ENCODE peak calls at places on chromosomes 5 and 9, in four cellular contexts. M is brain microvascular endothelial cell, D is fibroblast of mammary gland, L is mucosa of descending colon. Z is an unnamed sample.

GRCh38 chr5:125719681-125720676 is 703.2 kb upstream of the GRAMD2B start:
- DNase-seq in M (no peak), L (no peak), D (no peak), Z (no peak)

GRCh38 chr5:157816682-157817268 is 42.2 kb downstream of the CLINT1 start:
- DNase-seq in L (no peak), M (no peak), D (peak), Z (no peak)

GRCh38 chr5:156327306-156327705 is 342 bp downstream of the SGCD start:
- DNase-seq in L (no peak), M (no peak), D (no peak), Z (no peak)

GRCh38 chr5:173247050-173247449 is 12.0 kb upstream of the NKX2-5 start:
- DNase-seq in L (no peak), M (no peak), D (no peak), Z (no peak)

GRCh38 chr5:157998021-157998504 is 139.1 kb upstream of the CLINT1 start:
- DNase-seq in D (peak), M (peak), L (no peak), Z (peak)

GRCh38 chr9:38138276-38138675 is 69.2 kb upstream of the SHB start:
- DNase-seq in M (no peak), L (no peak), D (no peak), Z (no peak)

GRCh38 chr9:82412586-82412985 is 424.0 kb downstream of the SPATA31D1 start:
- DNase-seq in M (no peak), L (no peak), D (no peak), Z (no peak)

GRCh38 chr5:95284512-95285405 is at the start of gene MCTP1:
- DNase-seq in L (peak), D (no peak), M (no peak), Z (no peak)

GRCh38 chr5:94884294-94884693 is 265.8 kb downstream of the SLF1 start:
- DNase-seq in D (peak), M (peak), L (no peak), Z (peak)

GRCh38 chr5:135210286-135211055 is 176.4 kb upstream of the PITX1 start:
- DNase-seq in L (no peak), M (no peak), D (no peak), Z (no peak)

GRCh38 chr5:156391139-156391538 is 64.2 kb downstream of the SGCD start:
- DNase-seq in M (no peak), L (no peak), D (peak), Z (peak)

DNA sequence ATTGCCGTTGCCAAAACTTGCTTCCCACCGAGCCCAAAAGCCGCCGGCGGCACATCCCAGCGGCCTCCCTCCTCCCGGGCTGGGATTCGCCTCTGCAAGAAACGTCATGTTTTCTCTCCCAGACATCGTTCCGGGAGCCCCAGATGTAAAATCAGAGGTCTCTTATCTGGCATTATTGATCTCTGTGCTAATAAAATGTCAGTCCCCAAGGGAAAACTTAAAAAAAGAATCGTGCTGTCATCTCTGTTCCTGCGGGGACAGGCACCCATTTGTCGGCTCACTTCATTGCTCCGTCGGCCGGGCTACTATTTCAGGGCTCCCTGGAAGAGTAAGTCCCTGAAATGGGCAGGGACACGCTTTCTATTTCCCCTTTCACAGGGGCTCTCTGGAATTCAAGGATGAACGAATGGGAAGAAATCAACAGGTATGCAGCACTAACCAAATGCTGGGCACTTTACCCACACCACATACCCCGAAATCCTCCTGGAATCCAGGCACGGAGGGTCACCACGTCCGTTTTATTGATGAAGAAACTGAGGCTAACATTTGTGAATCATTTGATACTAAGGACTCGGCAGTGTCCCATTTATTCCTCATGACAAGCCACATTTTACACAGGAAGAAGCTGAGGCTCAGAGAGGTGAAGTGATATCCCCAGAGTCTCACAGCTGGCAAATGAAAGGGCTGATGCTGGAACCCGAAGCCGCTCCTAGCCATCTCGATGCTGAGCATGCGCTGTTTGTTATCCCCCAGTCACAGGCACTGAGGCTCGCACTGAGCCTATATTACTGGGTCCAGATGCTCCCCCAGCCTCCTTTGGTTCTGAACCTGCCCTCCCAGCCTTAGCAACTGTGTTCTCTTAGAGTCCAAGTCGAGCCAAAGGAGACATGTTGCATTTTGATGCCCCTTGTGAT is 35.7 kb upstream of the MSX2 start:
- DNase-seq in M (no peak), D (no peak), L (no peak), Z (no peak)
- H3K4me3 ChIP-seq in M (no peak), D (no peak), L (no peak), Z (no peak)

DNA sequence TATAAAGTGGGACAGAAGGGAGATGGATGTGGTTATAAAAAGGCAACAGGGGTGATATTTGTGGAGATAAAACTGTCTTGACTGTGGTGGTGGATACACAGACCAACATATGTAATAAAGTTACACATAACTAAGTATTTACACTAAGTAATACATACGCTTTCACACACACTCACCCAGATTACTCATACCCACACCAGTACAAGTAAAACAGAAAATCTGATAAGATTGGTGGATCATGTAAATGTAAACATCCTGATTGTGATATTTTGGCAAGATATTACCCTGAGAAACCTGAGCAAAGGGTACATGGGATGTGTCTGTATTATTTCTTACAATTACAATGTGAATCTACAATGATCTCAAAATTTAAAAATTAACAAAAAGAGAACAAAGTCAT is 53.3 kb upstream of the SLIT3 start:
- DNase-seq in D (peak), L (no peak), M (peak), Z (no peak)
- H3K4me3 ChIP-seq in D (no peak), L (no peak), M (no peak), Z (no peak)

GRCh38 chr5:139755892-139756671 is 39.5 kb upstream of the PSD2 start:
- DNase-seq in L (no peak), M (no peak), D (no peak), Z (no peak)
- H3K4me3 ChIP-seq in L (no peak), M (no peak), D (no peak), Z (peak)

GRCh38 chr9:110728058-110728457 is 59.5 kb downstream of the MUSK start:
- DNase-seq in L (no peak), M (no peak), D (no peak), Z (no peak)
- H3K4me3 ChIP-seq in L (no peak), M (no peak), D (no peak), Z (no peak)

DNA sequence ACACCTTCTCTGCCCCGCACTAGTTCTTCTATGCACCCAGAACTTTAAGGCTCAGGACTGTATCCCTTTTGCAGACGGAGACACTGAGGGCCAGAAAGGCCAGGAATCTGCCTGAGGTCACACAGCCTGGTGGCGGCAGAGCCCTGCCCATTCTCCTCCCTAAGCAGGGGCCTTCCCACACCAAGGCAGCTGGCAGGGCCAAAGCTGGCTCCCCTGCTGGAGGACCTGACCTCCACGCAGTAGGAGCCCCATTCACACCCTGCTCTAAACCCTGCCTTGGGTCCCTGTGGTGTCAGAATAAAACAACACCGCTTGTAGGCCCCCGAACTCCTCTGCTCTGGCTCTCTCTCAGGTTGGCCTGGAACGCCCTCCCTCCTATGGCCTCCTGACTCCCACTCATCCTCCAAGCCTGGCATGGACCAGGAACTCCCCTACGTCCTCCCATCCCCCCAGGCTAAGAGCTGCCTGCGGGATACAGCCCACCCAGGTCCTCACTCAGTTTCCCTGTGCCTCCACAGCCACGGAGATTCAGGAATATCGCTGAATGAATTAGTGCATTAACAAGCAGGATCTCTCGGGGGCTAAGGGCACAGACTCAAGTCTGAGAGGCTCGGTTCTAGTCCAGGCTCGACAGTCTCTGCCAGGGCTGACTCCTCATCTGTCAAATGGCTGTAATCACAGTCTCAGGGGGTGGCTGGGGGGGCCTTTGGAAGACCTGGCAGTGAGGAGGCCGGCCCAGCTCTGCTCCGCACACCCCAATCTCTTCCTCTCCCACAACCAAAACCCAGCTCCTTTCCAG is 2.8 kb downstream of the ST6GALNAC6 start:
- DNase-seq in M (no peak), L (no peak), D (no peak), Z (no peak)
- H3K4me3 ChIP-seq in M (peak), L (no peak), D (no peak), Z (peak)

Z was measured in skeletal muscle cell.